ENCODE peak calls at places on chromosomes 5 and 9, in eight cellular contexts. H is ovary, V is GM12878, W is spleen, R is A549, A is heart left ventricle, E is uterus, J is K562. Q is an unnamed sample.

GRCh38 chr5:149448831-149449714 is 70.0 kb upstream of the IL17B start:
- DNase-seq in H (no peak), V (no peak), W (no peak), R (peak; percentile 60), A (no peak), E (no peak), J (peak; percentile 52), Q (no peak)

GRCh38 chr9:111622626-111623025 is 8.5 kb upstream of the DNAJC25 start:
- DNase-seq in H (no peak), V (no peak), W (no peak), R (peak; percentile 65), A (no peak), E (no peak), J (no peak), Q (no peak)

GRCh38 chr9:22840641-22841040 is 394.0 kb downstream of the DMRTA1 start:
- DNase-seq in H (no peak), V (no peak), W (no peak), R (no peak), A (no peak), E (no peak), J (no peak), Q (no peak)

GRCh38 chr9:81465468-81466002 is 223.8 kb downstream of the TLE1 start:
- DNase-seq in H (no peak), V (no peak), W (no peak), R (peak; percentile 14), A (no peak), E (no peak), J (no peak), Q (no peak)

GRCh38 chr9:129567842-129568559 is 52.9 kb downstream of the C9orf50 start:
- DNase-seq in H (peak; percentile 62), V (no peak), W (no peak), R (peak; percentile 92), A (peak; percentile 34), E (peak; percentile 54), J (peak; percentile 59), Q (no peak)

GRCh38 chr5:36279054-36279698 is 22.5 kb downstream of the RANBP3L start:
- DNase-seq in H (no peak), V (no peak), W (no peak), R (no peak), A (no peak), E (no peak), J (no peak), Q (no peak)

GRCh38 chr5:150297934-150298595 is 4.6 kb downstream of the ARSI start:
- DNase-seq in H (peak; percentile 11), V (no peak), W (no peak), R (no peak), A (no peak), E (no peak), J (no peak), Q (no peak)

GRCh38 chr5:8329773-8330172 is 460.8 kb downstream of the MTRR start:
- DNase-seq in H (no peak), V (no peak), W (no peak), R (peak; percentile 6), A (no peak), E (no peak), J (no peak), Q (no peak)

GRCh38 chr9:123643518-123643917 is 286.4 kb downstream of the DENND1A start:
- DNase-seq in H (no peak), V (no peak), W (no peak), R (no peak), A (no peak), E (no peak), J (no peak), Q (no peak)

GRCh38 chr9:104915739-104916138 is 12.2 kb downstream of the ABCA1 start:
- DNase-seq in H (no peak), V (no peak), W (no peak), R (no peak), A (no peak), E (no peak), J (no peak), Q (no peak)

GRCh38 chr9:104914458-104914857 is 13.5 kb downstream of the ABCA1 start:
- DNase-seq in H (no peak), V (no peak), W (no peak), R (no peak), A (no peak), E (no peak), J (no peak), Q (no peak)

GRCh38 chr9:104915049-104915448 is 12.9 kb downstream of the ABCA1 start:
- DNase-seq in H (no peak), V (no peak), W (no peak), R (no peak), A (peak; percentile 20), E (no peak), J (no peak), Q (no peak)

GRCh38 chr9:104911029-104911607 is 16.8 kb downstream of the ABCA1 start:
- DNase-seq in H (no peak), V (no peak), W (no peak), R (no peak), A (no peak), E (no peak), J (no peak), Q (no peak)

DNA sequence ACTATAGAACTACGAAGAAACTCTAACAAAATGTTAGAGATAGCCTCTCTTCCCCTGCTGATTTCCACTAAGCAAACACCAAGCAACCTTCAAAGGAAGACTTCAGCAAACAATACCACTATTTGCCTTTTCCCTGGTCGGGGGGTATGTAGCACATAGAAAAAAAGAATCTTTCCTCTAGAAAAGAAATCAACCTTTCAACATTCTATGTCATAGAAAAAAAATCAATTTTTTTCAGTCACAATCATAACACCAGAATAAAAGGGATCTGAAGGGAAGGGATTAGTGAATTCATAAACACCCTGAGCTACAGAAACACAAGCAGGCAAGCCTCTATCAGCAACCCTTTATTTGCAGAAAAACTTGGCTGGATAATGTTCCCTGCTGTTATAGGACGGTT is 15.3 kb downstream of the ABCA1 start:
- DNase-seq in H (no peak), V (no peak), W (no peak), R (no peak), A (no peak), E (no peak), J (no peak), Q (no peak)
- H3K4me3 ChIP-seq in H (no peak overlapping the region), V (no peak overlapping the region), W (no peak overlapping the region), R (no peak overlapping the region), A (no peak overlapping the region), E (no peak overlapping the region), J (no peak overlapping the region), Q (no peak overlapping the region)

DNA sequence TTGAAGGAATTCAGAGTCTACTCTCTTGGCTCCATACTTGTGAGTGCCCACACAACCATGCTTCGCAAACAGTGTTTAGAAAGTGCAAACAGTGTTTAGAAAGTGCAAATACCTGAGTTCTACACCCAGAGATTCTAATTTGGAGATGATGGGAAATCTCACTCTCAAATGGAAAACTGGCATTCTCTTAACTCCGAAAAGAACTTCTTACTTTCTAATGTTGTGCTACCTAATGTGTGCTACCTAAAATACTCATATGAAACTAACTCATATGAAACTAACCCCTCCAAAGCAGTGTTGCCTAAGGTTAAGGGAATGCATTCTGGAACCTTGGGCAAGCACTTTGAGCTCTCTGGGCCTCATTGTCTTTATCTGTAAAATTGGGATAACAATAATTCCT is 55.5 kb upstream of the ZNF366 start:
- DNase-seq in H (no peak), V (no peak), W (no peak), R (no peak), A (no peak), E (no peak), J (no peak), Q (no peak)
- TF ChIP-seq POLR2A in H (no peak), V (no peak), W (no peak), R (no peak), A (no peak), E (no peak), J (no peak), Q (no peak)

DNA sequence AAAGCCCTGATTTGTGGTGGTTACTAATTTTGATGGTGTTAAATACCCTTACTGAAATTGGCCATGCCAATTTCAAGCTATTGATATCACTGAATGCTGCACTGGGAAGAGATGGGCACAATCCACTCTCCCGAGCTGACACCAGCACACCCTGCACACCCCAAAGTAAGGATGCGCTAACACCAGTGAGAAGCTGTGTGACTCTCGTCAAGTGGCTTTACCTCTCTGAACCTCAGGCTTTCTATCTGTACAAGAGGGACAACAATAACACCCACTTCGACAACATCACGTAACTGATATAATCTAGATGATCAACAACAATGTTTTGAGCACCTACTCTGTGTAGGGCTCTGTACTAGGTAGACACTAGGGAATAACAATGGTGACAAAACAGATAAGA is 8.0 kb upstream of the AKNA start:
- DNase-seq in H (no peak), V (no peak), W (no peak), R (no peak), A (no peak), E (no peak), J (no peak), Q (no peak)
- H3K4me1 ChIP-seq in H (peaks cover 19% of the 10 kb centered on the region), V (peaks cover 42% of the 10 kb centered on the region), W (peaks cover 59% of the 10 kb centered on the region), R (peaks cover 15% of the 10 kb centered on the region), A (peaks cover 42% of the 10 kb centered on the region), E (no peaks in the 10 kb centered on the region), J (peaks cover 21% of the 10 kb centered on the region), Q (peaks cover 43% of the 10 kb centered on the region)

GRCh38 chr9:109286571-109286977 is 34.3 kb downstream of the EPB41L4B start:
- DNase-seq in H (no peak), V (no peak), W (no peak), R (peak; percentile 52), A (no peak), E (no peak), J (no peak), Q (no peak)
- H3K4me3 ChIP-seq in H (no peak overlapping the region), V (no peak overlapping the region), W (no peak overlapping the region), R (no peak overlapping the region), A (no peak overlapping the region), E (no peak overlapping the region), J (no peak overlapping the region), Q (no peak overlapping the region)

GRCh38 chr9:37468620-37469019 is 3.4 kb upstream of the ZBTB5 start:
- DNase-seq in H (no peak), V (no peak), W (no peak), R (peak; percentile 32), A (no peak), E (no peak), J (no peak), Q (no peak)

GRCh38 chr9:37465249-37466036 is at the start of gene ZBTB5:
- DNase-seq in H (peak; percentile 98), V (peak; percentile 100), W (peak; percentile 99), R (peak; percentile 100), A (peak; percentile 100), E (peak; percentile 99), J (peak; percentile 99), Q (peak; percentile 98)

GRCh38 chr9:37466037-37466709 is 923 bp upstream of the ZBTB5 start:
- DNase-seq in H (peak; percentile 79), V (no peak), W (peak; percentile 92), R (peak; percentile 93), A (peak; percentile 67), E (peak; percentile 71), J (peak; percentile 71), Q (peak; percentile 14)

GRCh38 chr9:37464006-37464405 is 1.2 kb downstream of the ZBTB5 start:
- DNase-seq in H (no peak), V (no peak), W (no peak), R (no peak), A (no peak), E (no peak), J (no peak), Q (no peak)

GRCh38 chr9:37464426-37465248 is 613 bp downstream of the ZBTB5 start:
- DNase-seq in H (no peak), V (peak; percentile 30), W (peak; percentile 96), R (no peak), A (peak; percentile 81), E (no peak), J (no peak), Q (peak; percentile 36)
- TF ChIP-seq POLR2A in H (no peak), V (peak; percentile 89), W (no peak), R (peak; percentile 58), A (peak; percentile 37), E (no peak), J (peak; percentile 77), Q (no peak)